ENCODE peak calls at places on chromosome 13, in nine cellular contexts. M, O, F, Y, P, J, C, T and S are unnamed samples.

GRCh38 chr13:51804295-51805172 is 571 bp upstream of the DHRS12 start:
- DNase-seq in M (no peak), O (no peak), F (no peak), Y (no peak), P (no peak), J (no peak), C (peak), T (peak), S (peak)

GRCh38 chr13:22423261-22423660 is 752.4 kb downstream of the FGF9 start:
- DNase-seq in M (no peak), O (no peak), F (no peak), Y (no peak), P (no peak), J (no peak), C (no peak), T (no peak), S (no peak)

GRCh38 chr13:24459234-24459633 is 53.3 kb downstream of the PARP4 start:
- DNase-seq in M (no peak), O (no peak), F (no peak), Y (no peak), P (no peak), J (no peak), C (no peak), T (no peak), S (no peak)

GRCh38 chr13:37216340-37216739 is 110.9 kb upstream of the CSNK1A1L start:
- DNase-seq in M (no peak), O (no peak), F (no peak), Y (no peak), P (no peak), J (no peak), C (no peak), T (no peak), S (no peak)

GRCh38 chr13:108346376-108346775 is 76.9 kb downstream of the TNFSF13B start:
- DNase-seq in M (no peak), O (no peak), F (no peak), Y (no peak), P (no peak), J (no peak), C (no peak), T (no peak), S (no peak)

GRCh38 chr13:74305876-74306275 is 171.7 kb upstream of the KLF12 start:
- DNase-seq in M (no peak), O (no peak), F (no peak), Y (no peak), P (no peak), J (no peak), C (no peak), T (no peak), S (no peak)

GRCh38 chr13:65330691-65331090 is 1899.4 kb downstream of the PCDH9 start:
- DNase-seq in M (no peak), O (no peak), F (no peak), Y (no peak), P (no peak), J (no peak), C (no peak), T (no peak), S (no peak)

GRCh38 chr13:100646030-100646673 is 28.4 kb downstream of the TMTC4 start:
- DNase-seq in M (no peak), O (no peak), F (peak), Y (no peak), P (no peak), J (no peak), C (no peak), T (peak), S (peak)

GRCh38 chr13:76647550-76647949 is 238.7 kb downstream of the KCTD12 start:
- DNase-seq in M (no peak), O (no peak), F (no peak), Y (no peak), P (no peak), J (no peak), C (no peak), T (no peak), S (no peak)

GRCh38 chr13:98451676-98452105 is 125.2 kb downstream of the STK24 start:
- DNase-seq in M (peak), O (no peak), F (no peak), Y (no peak), P (no peak), J (no peak), C (no peak), T (peak), S (peak)

GRCh38 chr13:114019367-114019766 is 45.5 kb upstream of the C13orf46 start:
- DNase-seq in M (no peak), O (no peak), F (no peak), Y (no peak), P (no peak), J (no peak), C (peak), T (no peak), S (no peak)

GRCh38 chr13:26837102-26837501 is 76.5 kb upstream of the GPR12 start:
- DNase-seq in M (peak), O (no peak), F (no peak), Y (no peak), P (no peak), J (no peak), C (no peak), T (no peak), S (no peak)

GRCh38 chr13:94308808-94309207 is 170.7 kb downstream of the DCT start:
- DNase-seq in M (no peak), O (no peak), F (no peak), Y (no peak), P (no peak), J (no peak), C (no peak), T (no peak), S (no peak)

GRCh38 chr13:114166381-114167131 is 12.5 kb upstream of the CFAP97D2 start:
- DNase-seq in M (no peak), O (no peak), F (no peak), Y (no peak), P (no peak), J (peak), C (no peak), T (peak), S (peak)

GRCh38 chr13:84873951-84874350 is 925.3 kb downstream of the SLITRK6 start:
- DNase-seq in M (no peak), O (no peak), F (no peak), Y (no peak), P (no peak), J (no peak), C (no peak), T (no peak), S (no peak)

GRCh38 chr13:82717249-82717648 is 1165.0 kb downstream of the SLITRK1 start:
- DNase-seq in M (no peak), O (no peak), F (peak), Y (no peak), P (no peak), J (no peak), C (no peak), T (no peak), S (no peak)

GRCh38 chr13:106481919-106482318 is 53.5 kb downstream of the EFNB2 start:
- DNase-seq in M (no peak), O (no peak), F (no peak), Y (no peak), P (no peak), J (no peak), C (no peak), T (no peak), S (no peak)

GRCh38 chr13:77691871-77692270 is 5.6 kb upstream of the SLAIN1 start:
- DNase-seq in M (no peak), O (no peak), F (no peak), Y (no peak), P (no peak), J (no peak), C (no peak), T (no peak), S (no peak)

GRCh38 chr13:111033172-111034133 is 81.7 kb upstream of the ARHGEF7 start:
- DNase-seq in M (no peak), O (no peak), F (peak), Y (no peak), P (no peak), J (no peak), C (no peak), T (no peak), S (no peak)

GRCh38 chr13:86870388-86870966 is 800.7 kb upstream of the SLITRK5 start:
- DNase-seq in M (no peak), O (no peak), F (peak), Y (no peak), P (no peak), J (no peak), C (peak), T (no peak), S (no peak)

GRCh38 chr13:75963318-75963717 is 327.2 kb downstream of the LMO7 start:
- DNase-seq in M (no peak), O (no peak), F (peak), Y (no peak), P (no peak), J (no peak), C (no peak), T (no peak), S (no peak)

GRCh38 chr13:100825551-100825950 is 151.0 kb upstream of the TMTC4 start:
- DNase-seq in M (no peak), O (no peak), F (peak), Y (no peak), P (no peak), J (no peak), C (no peak), T (no peak), S (no peak)

GRCh38 chr13:40984670-40985366 is 34.3 kb downstream of the ELF1 start:
- DNase-seq in M (no peak), O (no peak), F (no peak), Y (no peak), P (no peak), J (no peak), C (peak), T (no peak), S (no peak)

GRCh38 chr13:21625366-21625765 is 21.4 kb upstream of the MICU2 start:
- DNase-seq in M (no peak), O (no peak), F (peak), Y (no peak), P (no peak), J (no peak), C (peak), T (no peak), S (no peak)

GRCh38 chr13:40116008-40116407 is 460.5 kb downstream of the COG6 start:
- DNase-seq in M (peak), O (no peak), F (peak), Y (peak), P (no peak), J (no peak), C (no peak), T (no peak), S (no peak)

GRCh38 chr13:90188237-90188636 is 1159.2 kb upstream of the MIR17HG start:
- DNase-seq in M (no peak), O (no peak), F (no peak), Y (no peak), P (no peak), J (no peak), C (no peak), T (no peak), S (no peak)

GRCh38 chr13:98349731-98350305 is 172.7 kb upstream of the RNF113B start:
- DNase-seq in M (no peak), O (no peak), F (no peak), Y (no peak), P (no peak), J (peak), C (peak), T (no peak), S (no peak)

GRCh38 chr13:113043931-113044330 is 61.7 kb upstream of the F7 start:
- DNase-seq in M (no peak), O (no peak), F (no peak), Y (no peak), P (no peak), J (peak), C (no peak), T (no peak), S (no peak)

GRCh38 chr13:101452519-101453485 is at the start of gene ITGBL1:
- DNase-seq in M (no peak), O (no peak), F (peak), Y (no peak), P (no peak), J (peak), C (no peak), T (no peak), S (peak)

GRCh38 chr13:40974460-40975407 is 44.4 kb downstream of the ELF1 start:
- DNase-seq in M (no peak), O (peak), F (peak), Y (no peak), P (no peak), J (no peak), C (peak), T (no peak), S (no peak)

GRCh38 chr13:76383671-76384461 is 502.3 kb downstream of the KCTD12 start:
- DNase-seq in M (no peak), O (no peak), F (peak), Y (no peak), P (no peak), J (no peak), C (no peak), T (no peak), S (no peak)

GRCh38 chr13:68173111-68173510 is 943.0 kb upstream of the PCDH9 start:
- DNase-seq in M (no peak), O (no peak), F (peak), Y (no peak), P (no peak), J (no peak), C (no peak), T (no peak), S (no peak)

GRCh38 chr13:45092668-45093067 is 27.6 kb upstream of the GTF2F2 start:
- DNase-seq in M (no peak), O (no peak), F (peak), Y (no peak), P (no peak), J (no peak), C (no peak), T (no peak), S (no peak)

GRCh38 chr13:22014469-22014868 is 343.6 kb downstream of the FGF9 start:
- DNase-seq in M (no peak), O (no peak), F (peak), Y (no peak), P (no peak), J (no peak), C (no peak), T (no peak), S (no peak)

GRCh38 chr13:24619302-24619701 is 60.9 kb upstream of the ATP12A start:
- DNase-seq in M (no peak), O (no peak), F (no peak), Y (no peak), P (no peak), J (no peak), C (no peak), T (no peak), S (no peak)

GRCh38 chr13:33953203-33953602 is 135.3 kb downstream of the RFC3 start:
- DNase-seq in M (no peak), O (no peak), F (peak), Y (no peak), P (no peak), J (no peak), C (no peak), T (no peak), S (no peak)

GRCh38 chr13:99980201-99981114 is 1.1 kb upstream of the ZIC2 start:
- DNase-seq in M (peak), O (peak), F (peak), Y (no peak), P (no peak), J (peak), C (peak), T (no peak), S (no peak)

GRCh38 chr13:106156468-106156867 is 379.0 kb downstream of the EFNB2 start:
- DNase-seq in M (no peak), O (no peak), F (peak), Y (no peak), P (no peak), J (no peak), C (no peak), T (no peak), S (no peak)

GRCh38 chr13:32904271-32904670 is 112.0 kb upstream of the KL start:
- DNase-seq in M (no peak), O (no peak), F (no peak), Y (no peak), P (no peak), J (no peak), C (no peak), T (no peak), S (no peak)

GRCh38 chr13:32905063-32905863 is 111.0 kb upstream of the KL start:
- DNase-seq in M (no peak), O (no peak), F (peak), Y (no peak), P (no peak), J (no peak), C (peak), T (no peak), S (no peak)

GRCh38 chr13:32901994-32902780 is 114.0 kb upstream of the KL start:
- DNase-seq in M (no peak), O (no peak), F (no peak), Y (no peak), P (no peak), J (no peak), C (no peak), T (no peak), S (no peak)

GRCh38 chr13:32902898-32903297 is 113.3 kb upstream of the KL start:
- DNase-seq in M (peak), O (no peak), F (no peak), Y (peak), P (peak), J (peak), C (no peak), T (no peak), S (peak)

GRCh38 chr13:32903720-32904119 is 112.5 kb upstream of the KL start:
- DNase-seq in M (peak), O (no peak), F (peak), Y (no peak), P (no peak), J (no peak), C (no peak), T (no peak), S (no peak)
- H3K27ac ChIP-seq in M (peak), O (no peak), F (no peak), Y (peak), P (no peak), J (peak), C (no peak), T (peak), S (no peak)

DNA sequence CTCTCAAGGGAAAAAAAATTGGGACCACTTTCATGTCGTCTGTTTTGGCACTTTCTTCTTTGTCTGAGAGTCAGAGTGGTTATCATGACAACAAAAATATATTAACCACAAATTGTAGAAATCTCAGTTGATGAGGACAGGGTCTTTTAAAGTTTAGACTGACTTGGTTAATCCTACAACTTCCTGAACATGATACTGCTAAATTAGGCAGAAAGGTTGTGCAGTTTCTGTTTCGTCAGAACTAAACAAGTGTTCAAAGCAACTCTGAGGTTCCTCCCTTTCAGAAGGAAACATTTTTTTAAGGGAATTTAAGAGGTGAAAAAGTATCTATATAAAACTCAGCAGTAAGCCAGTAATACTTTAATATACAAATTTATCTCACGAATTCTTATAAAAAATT is 15.3 kb downstream of the KLF5 start:
- DNase-seq in M (no peak), O (no peak), F (no peak), Y (no peak), P (no peak), J (no peak), C (no peak), T (no peak), S (no peak)
- H3K27ac ChIP-seq in M (no peak), O (no peak), F (peak), Y (no peak), P (peak), J (no peak), C (no peak), T (no peak), S (no peak)

GRCh38 chr13:42041017-42041683 is 7.3 kb upstream of the DGKH start:
- DNase-seq in M (no peak), O (peak), F (peak), Y (no peak), P (peak), J (peak), C (peak), T (peak), S (peak)
- H3K27ac ChIP-seq in M (peak), O (no peak), F (peak), Y (peak), P (peak), J (peak), C (no peak), T (peak), S (no peak)

GRCh38 chr13:49453465-49453864 is 9.4 kb downstream of the SETDB2 start:
- DNase-seq in M (no peak), O (no peak), F (no peak), Y (no peak), P (no peak), J (no peak), C (no peak), T (no peak), S (no peak)
- H3K27ac ChIP-seq in M (no peak), O (no peak), F (no peak), Y (no peak), P (no peak), J (no peak), C (no peak), T (no peak), S (no peak)